ENCODE peak calls at places on chromosome 11, in nine cellular contexts. H, C, Z, R, E, B, S, L and X are unnamed samples.

GRCh38 chr11:1042626-1043562 is 6.4 kb upstream of the MUC6 start:
- DNase-seq in H (no peak), C (no peak), Z (no peak), R (no peak), E (no peak), B (no peak), S (no peak), L (no peak), X (no peak)

GRCh38 chr11:108551653-108552462 is 41.7 kb downstream of the EXPH5 start:
- DNase-seq in H (no peak), C (no peak), Z (no peak), R (no peak), E (no peak), B (no peak), S (no peak), L (no peak), X (no peak)

GRCh38 chr11:70029115-70029830 is 48.8 kb upstream of the ANO1 start:
- DNase-seq in H (no peak), C (no peak), Z (no peak), R (no peak), E (no peak), B (peak), S (no peak), L (no peak), X (no peak)

GRCh38 chr11:129611661-129612566 is 203.7 kb upstream of the TMEM45B start:
- DNase-seq in H (peak), C (no peak), Z (no peak), R (no peak), E (no peak), B (peak), S (no peak), L (no peak), X (no peak)

GRCh38 chr11:5476184-5476819 is 12.2 kb upstream of the OR52D1 start:
- DNase-seq in H (peak), C (no peak), Z (peak), R (peak), E (peak), B (no peak), S (peak), L (no peak), X (peak)

GRCh38 chr11:107576497-107577086 is 11.1 kb upstream of the ALKBH8 start:
- DNase-seq in H (peak), C (no peak), Z (peak), R (peak), E (peak), B (peak), S (peak), L (no peak), X (peak)

GRCh38 chr11:12092714-12093113 is 17.7 kb upstream of the MICAL2 start:
- DNase-seq in H (no peak), C (peak), Z (no peak), R (no peak), E (no peak), B (no peak), S (no peak), L (peak), X (no peak)

GRCh38 chr11:65423516-65424199 is 1.1 kb downstream of the NEAT1 start:
- DNase-seq in H (no peak), C (no peak), Z (peak), R (no peak), E (peak), B (no peak), S (no peak), L (peak), X (no peak)

GRCh38 chr11:130042093-130042591 is 27.6 kb upstream of the APLP2 start:
- DNase-seq in H (no peak), C (no peak), Z (no peak), R (no peak), E (peak), B (peak), S (no peak), L (no peak), X (no peak)

GRCh38 chr11:62791501-62792192 is at the start of gene TMEM223:
- DNase-seq in H (peak), C (peak), Z (peak), R (peak), E (peak), B (peak), S (peak), L (peak), X (peak)

GRCh38 chr11:3674189-3674588 is 3.0 kb upstream of the CHRNA10 start:
- DNase-seq in H (no peak), C (no peak), Z (no peak), R (no peak), E (peak), B (peak), S (no peak), L (no peak), X (no peak)

GRCh38 chr11:23406131-23406819 is 546.0 kb upstream of the CCDC179 start:
- DNase-seq in H (no peak), C (no peak), Z (no peak), R (no peak), E (no peak), B (peak), S (no peak), L (no peak), X (no peak)

GRCh38 chr11:96211433-96211832 is 131.6 kb downstream of the MAML2 start:
- DNase-seq in H (no peak), C (no peak), Z (no peak), R (no peak), E (no peak), B (no peak), S (no peak), L (no peak), X (no peak)